ENCODE peak calls at places on chromosomes 5 and 9, in eight cellular contexts. D, N, O, A, T, P, U and C are unnamed samples.

GRCh38 chr9:98215266-98215665 is 22.8 kb upstream of the CORO2A start:
- DNase-seq in U (no peak), P (no peak), A (no peak), T (no peak), O (no peak), N (no peak), D (peak), C (no peak)

GRCh38 chr9:36640982-36641381 is 68.3 kb downstream of the MELK start:
- DNase-seq in N (no peak), A (no peak), U (no peak), D (no peak), P (no peak), O (no peak), T (no peak), C (no peak)

GRCh38 chr5:76472338-76473336 is 69.6 kb downstream of the IQGAP2 start:
- DNase-seq in N (no peak), O (no peak), T (peak), U (peak), D (no peak), P (no peak), A (no peak), C (no peak)

GRCh38 chr5:167642779-167643517 is 648.5 kb upstream of the WWC1 start:
- DNase-seq in P (no peak), O (peak), N (no peak), T (peak), D (no peak), U (peak), A (no peak), C (no peak)

GRCh38 chr9:81748091-81748490 is 58.7 kb upstream of the TLE1 start:
- DNase-seq in T (no peak), U (no peak), O (no peak), D (no peak), P (no peak), N (no peak), A (no peak), C (no peak)

GRCh38 chr9:15670884-15671283 is 118.0 kb downstream of the CCDC171 start:
- DNase-seq in D (no peak), U (no peak), T (no peak), O (no peak), A (no peak), N (no peak), P (no peak), C (no peak)

GRCh38 chr9:115289757-115290208 is 171.8 kb upstream of the TNC start:
- DNase-seq in T (no peak), P (no peak), O (no peak), A (no peak), D (no peak), N (no peak), U (no peak), C (no peak)

GRCh38 chr5:167820266-167820988 is 471.0 kb upstream of the WWC1 start:
- DNase-seq in D (no peak), U (no peak), N (no peak), T (peak), A (no peak), P (no peak), O (no peak), C (no peak)

GRCh38 chr5:156615901-156616300 is 234.2 kb upstream of the PPP1R2B start:
- DNase-seq in T (no peak), O (no peak), N (no peak), D (no peak), P (no peak), U (no peak), A (no peak), C (no peak)

GRCh38 chr5:22850981-22851380 is 2.2 kb downstream of the CDH12 start:
- DNase-seq in T (no peak), N (no peak), D (no peak), A (no peak), U (no peak), P (no peak), O (no peak), C (no peak)

GRCh38 chr5:171369056-171369455 is 18.6 kb upstream of the NPM1 start:
- DNase-seq in U (no peak), A (no peak), P (peak), N (no peak), O (no peak), T (no peak), D (no peak), C (no peak)

GRCh38 chr5:179373101-179373934 is 28.1 kb upstream of the ADAMTS2 start:
- DNase-seq in U (no peak), A (no peak), D (no peak), T (no peak), O (no peak), N (no peak), P (no peak), C (no peak)

GRCh38 chr9:137432687-137433348 is 8.3 kb downstream of the ENTPD8 start:
- DNase-seq in U (no peak), A (no peak), O (no peak), N (no peak), P (no peak), T (no peak), D (peak), C (no peak)

GRCh38 chr5:120256376-120256775 is 207.7 kb upstream of the PRR16 start:
- DNase-seq in N (no peak), O (no peak), U (no peak), D (no peak), P (no peak), A (no peak), T (no peak), C (no peak)

GRCh38 chr5:73382412-73382795 is 66.2 kb downstream of the FOXD1 start:
- DNase-seq in A (no peak), T (no peak), O (no peak), U (no peak), D (no peak), P (no peak), N (no peak), C (no peak)

GRCh38 chr5:78889759-78890158 is 95.4 kb downstream of the ARSB start:
- DNase-seq in T (peak), P (no peak), O (no peak), N (no peak), A (no peak), U (no peak), D (no peak), C (no peak)

GRCh38 chr9:123796618-123797484 is 133.1 kb downstream of the DENND1A start:
- DNase-seq in A (no peak), N (no peak), D (no peak), O (no peak), U (no peak), T (no peak), P (no peak), C (no peak)

GRCh38 chr5:4514067-4514648 is 626.0 kb upstream of the ADAMTS16 start:
- DNase-seq in A (no peak), O (no peak), T (peak), D (no peak), N (no peak), P (no peak), U (no peak), C (no peak)

GRCh38 chr5:143105216-143105905 is 298.1 kb downstream of the NR3C1 start:
- DNase-seq in T (peak), N (no peak), A (no peak), U (no peak), D (no peak), O (no peak), P (no peak), C (no peak)

GRCh38 chr5:113059232-113059805 is 82.7 kb downstream of the DCP2 start:
- DNase-seq in T (no peak), D (no peak), O (no peak), U (no peak), N (no peak), P (no peak), A (no peak), C (peak)

GRCh38 chr5:142466195-142466951 is 141.6 kb upstream of the SPRY4 start:
- DNase-seq in O (no peak), P (no peak), D (no peak), U (no peak), T (peak), N (no peak), A (no peak), C (no peak)

GRCh38 chr9:105055922-105056321 is 128.0 kb upstream of the ABCA1 start:
- DNase-seq in U (no peak), D (no peak), T (no peak), A (no peak), N (no peak), O (no peak), P (no peak), C (no peak)

GRCh38 chr5:107486489-107486888 is 184.2 kb downstream of the EFNA5 start:
- DNase-seq in T (peak), O (no peak), N (no peak), D (no peak), P (no peak), A (no peak), U (peak), C (no peak)

GRCh38 chr5:905139-905642 is 12.5 kb downstream of the TRIP13 start:
- DNase-seq in A (peak), D (no peak), P (no peak), U (no peak), O (no peak), N (no peak), T (no peak), C (no peak)

GRCh38 chr5:51651889-51652288 is 268.6 kb downstream of the ISL1 start:
- DNase-seq in U (no peak), N (no peak), T (peak), O (no peak), D (no peak), A (no peak), P (no peak), C (no peak)

GRCh38 chr5:181241393-181241975 is 2.2 kb downstream of the RACK1 start:
- DNase-seq in O (no peak), N (no peak), P (no peak), T (peak), A (no peak), U (no peak), D (peak), C (no peak)

GRCh38 chr5:139731281-139731680 is 64.3 kb upstream of the PSD2 start:
- DNase-seq in A (no peak), T (no peak), U (no peak), P (no peak), N (no peak), O (no peak), D (no peak), C (no peak)

GRCh38 chr5:87529486-87530076 is 116.9 kb upstream of the CCNH start:
- DNase-seq in A (no peak), P (no peak), O (no peak), N (no peak), D (no peak), U (no peak), T (no peak), C (no peak)

GRCh38 chr9:77020438-77021264 is 1.2 kb downstream of the FOXB2 start:
- DNase-seq in A (no peak), D (no peak), T (no peak), O (no peak), P (no peak), U (no peak), N (no peak), C (peak)

GRCh38 chr9:19629506-19629905 is 159.3 kb downstream of the SLC24A2 start:
- DNase-seq in D (no peak), N (no peak), T (no peak), O (no peak), U (no peak), A (no peak), P (no peak), C (no peak)